ENCODE peak calls at places on chromosomes 6 and 20, in nine cellular contexts. I, T, U, R, H, E, C, D and J are unnamed samples.
A peak's percentile ranks its signal among the peaks of the same experiment; 100 is the strongest.

GRCh38 chr6:43980004-43980795 is 147.1 kb downstream of the MRPL14 start:
- DNase-seq in I (no peak), T (no peak), U (no peak), R (no peak), H (no peak), E (no peak), C (no peak), D (no peak), J (no peak)

GRCh38 chr6:139349464-139350020 is 24.9 kb downstream of the CITED2 start:
- DNase-seq in I (no peak), T (no peak), U (no peak), R (no peak), H (no peak), E (no peak), C (no peak), D (no peak), J (no peak)

GRCh38 chr6:31091680-31092079 is 20.7 kb downstream of the C6orf15 start:
- DNase-seq in I (no peak), T (no peak), U (no peak), R (no peak), H (no peak), E (no peak), C (no peak), D (no peak), J (no peak)

GRCh38 chr6:33961686-33962085 is 157.9 kb upstream of the MLN start:
- DNase-seq in I (no peak), T (no peak), U (no peak), R (no peak), H (no peak), E (no peak), C (no peak), D (no peak), J (no peak)

GRCh38 chr20:19934792-19935491 is 82.2 kb upstream of the NAA20 start:
- DNase-seq in I (no peak), T (no peak), U (peak; percentile 22), R (no peak), H (peak; percentile 58), E (peak; percentile 66), C (no peak), D (peak; percentile 24), J (no peak)

GRCh38 chr6:22556298-22556697 is 13.1 kb upstream of the HDGFL1 start:
- DNase-seq in I (no peak), T (no peak), U (no peak), R (no peak), H (no peak), E (no peak), C (no peak), D (no peak), J (no peak)

GRCh38 chr20:20321134-20321533 is 46.8 kb upstream of the INSM1 start:
- DNase-seq in I (no peak), T (no peak), U (no peak), R (no peak), H (no peak), E (no peak), C (no peak), D (no peak), J (no peak)

GRCh38 chr20:11849976-11850670 is 67.6 kb upstream of the BTBD3 start:
- DNase-seq in I (peak; percentile 84), T (no peak), U (no peak), R (no peak), H (no peak), E (peak; percentile 46), C (peak; percentile 5), D (no peak), J (no peak)

GRCh38 chr20:49810491-49811190 is 2.0 kb upstream of the SLC9A8 start:
- DNase-seq in I (no peak), T (no peak), U (no peak), R (no peak), H (no peak), E (no peak), C (no peak), D (no peak), J (peak; percentile 47)

GRCh38 chr20:49812463-49813304 is at the start of gene SLC9A8:
- DNase-seq in I (peak; percentile 82), T (peak; percentile 78), U (peak; percentile 91), R (peak; percentile 63), H (peak; percentile 89), E (peak; percentile 94), C (peak; percentile 86), D (peak; percentile 1), J (peak; percentile 98)

GRCh38 chr20:49813305-49813974 is 812 bp downstream of the SLC9A8 start:
- DNase-seq in I (no peak), T (no peak), U (no peak), R (no peak), H (no peak), E (no peak), C (no peak), D (no peak), J (peak; percentile 36)

GRCh38 chr20:49811825-49812462 is 684 bp upstream of the SLC9A8 start:
- DNase-seq in I (peak; percentile 64), T (no peak), U (no peak), R (no peak), H (no peak), E (no peak), C (peak; percentile 15), D (no peak), J (peak; percentile 48)

DNA sequence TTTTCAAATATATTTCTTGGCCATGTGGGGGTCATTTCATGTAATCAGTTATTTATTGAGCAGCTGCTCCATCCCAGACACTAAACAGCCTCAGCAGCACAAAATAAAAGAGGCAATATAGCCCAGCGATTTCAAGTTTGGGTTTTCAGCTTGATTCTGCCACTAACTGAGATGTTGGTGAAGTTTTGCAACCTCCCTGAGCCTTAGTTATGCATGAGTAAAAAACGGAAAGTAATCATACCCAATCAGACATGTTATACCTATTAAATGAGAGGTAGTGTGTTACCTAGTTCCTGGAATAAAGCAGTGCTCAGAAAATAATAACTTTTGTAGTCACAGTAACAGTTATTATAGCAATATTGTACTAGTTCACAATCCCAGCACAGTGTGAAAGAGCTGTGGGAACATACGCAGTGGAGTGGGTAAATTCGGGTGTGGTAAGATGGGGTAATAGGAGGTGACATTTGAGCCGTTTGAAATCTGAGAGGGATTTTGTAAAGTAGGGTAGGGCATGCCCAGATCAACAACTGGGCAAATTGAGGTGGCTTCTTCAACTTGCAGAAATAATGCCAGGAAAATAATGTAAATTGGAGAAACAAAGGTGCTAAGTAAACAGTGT is 1.5 kb downstream of the SLC9A8 start:
- DNase-seq in I (no peak), T (no peak), U (no peak), R (no peak), H (no peak), E (no peak), C (no peak), D (no peak), J (no peak)
- H3K4me3 ChIP-seq in I (peak overlapping the region; percentile 82), T (peak overlapping the region; percentile 76), U (peak overlapping the region; percentile 79), R (peak overlapping the region; percentile 75), H (peak overlapping the region; percentile 90), E (peak overlapping the region; percentile 82), C (no peak overlapping the region), D (peak overlapping the region; percentile 85), J (no peak overlapping the region)

GRCh38 chr6:158015188-158015506 is 33.5 kb downstream of the SYNJ2 start:
- DNase-seq in I (no peak), T (no peak), U (no peak), R (no peak), H (no peak), E (no peak), C (no peak), D (no peak), J (no peak)

GRCh38 chr6:158015545-158015944 is 33.9 kb downstream of the SYNJ2 start:
- DNase-seq in I (no peak), T (no peak), U (no peak), R (no peak), H (no peak), E (no peak), C (no peak), D (no peak), J (no peak)

GRCh38 chr6:158013904-158014504 is 32.3 kb downstream of the SYNJ2 start:
- DNase-seq in I (no peak), T (no peak), U (peak; percentile 46), R (no peak), H (no peak), E (no peak), C (no peak), D (no peak), J (no peak)

GRCh38 chr6:158016571-158017383 is 35.1 kb downstream of the SYNJ2 start:
- DNase-seq in I (peak; percentile 59), T (no peak), U (no peak), R (no peak), H (peak; percentile 11), E (peak; percentile 8), C (peak; percentile 80), D (no peak), J (no peak)

GRCh38 chr6:158014505-158015187 is 33.0 kb downstream of the SYNJ2 start:
- DNase-seq in I (no peak), T (no peak), U (no peak), R (no peak), H (peak; percentile 3), E (no peak), C (no peak), D (no peak), J (no peak)
- H3K4me3 ChIP-seq in I (no peak overlapping the region), T (no peak overlapping the region), U (no peak overlapping the region), R (no peak overlapping the region), H (no peak overlapping the region), E (no peak overlapping the region), C (no peak overlapping the region), D (no peak overlapping the region), J (no peak overlapping the region)

GRCh38 chr6:143005816-143006215 is 54.9 kb upstream of the AIG1 start:
- DNase-seq in I (peak; percentile 21), T (no peak), U (no peak), R (no peak), H (no peak), E (no peak), C (no peak), D (no peak), J (no peak)

GRCh38 chr6:143000771-143001170 is 55.8 kb upstream of the HIVEP2 start:
- DNase-seq in I (no peak), T (no peak), U (no peak), R (no peak), H (no peak), E (no peak), C (no peak), D (no peak), J (no peak)

GRCh38 chr6:143006787-143007186 is 53.9 kb upstream of the AIG1 start:
- DNase-seq in I (no peak), T (no peak), U (peak; percentile 31), R (no peak), H (no peak), E (no peak), C (no peak), D (no peak), J (no peak)

GRCh38 chr6:143007626-143008025 is 53.1 kb upstream of the AIG1 start:
- DNase-seq in I (no peak), T (no peak), U (no peak), R (no peak), H (no peak), E (no peak), C (no peak), D (no peak), J (no peak)

GRCh38 chr6:143002686-143003085 is 57.7 kb upstream of the HIVEP2 start:
- DNase-seq in I (no peak), T (no peak), U (no peak), R (no peak), H (no peak), E (no peak), C (no peak), D (no peak), J (no peak)
- H3K4me3 ChIP-seq in I (no peak overlapping the region), T (no peak overlapping the region), U (no peak overlapping the region), R (no peak overlapping the region), H (no peak overlapping the region), E (no peak overlapping the region), C (no peak overlapping the region), D (no peak overlapping the region), J (no peak overlapping the region)

GRCh38 chr6:72746276-72746675 is 124.4 kb downstream of the KCNQ5 start:
- DNase-seq in I (peak; percentile 71), T (no peak), U (no peak), R (peak; percentile 74), H (no peak), E (no peak), C (peak; percentile 29), D (no peak), J (no peak)

GRCh38 chr6:72748759-72749158 is 126.9 kb downstream of the KCNQ5 start:
- DNase-seq in I (peak; percentile 95), T (no peak), U (peak; percentile 51), R (peak; percentile 37), H (no peak), E (no peak), C (peak; percentile 94), D (peak; percentile 35), J (no peak)
- H3K4me3 ChIP-seq in I (no peak overlapping the region), T (no peak overlapping the region), U (no peak overlapping the region), R (no peak overlapping the region), H (no peak overlapping the region), E (no peak overlapping the region), C (no peak overlapping the region), D (no peak overlapping the region), J (no peak overlapping the region)